ENCODE peak calls at places on chromosomes 12 and 14, in four cellular contexts. L is CD4-positive, alpha-beta T cell; C is HS-5; D is fibroblast of villous mesenchyme. O is an unnamed sample.

GRCh38 chr12:32891526-32891925 is 5.1 kb downstream of the PKP2 start:
- DNase-seq in L (no peak), D (no peak), C (no peak), O (no peak)

GRCh38 chr14:104101651-104102281 is 16.3 kb downstream of the ASPG start:
- DNase-seq in L (no peak), D (no peak), C (no peak), O (no peak)

GRCh38 chr12:102326987-102327386 is 129.4 kb upstream of the PMCH start:
- DNase-seq in L (no peak), D (peak), C (no peak), O (no peak)

GRCh38 chr12:64616221-64616620 is 5.9 kb downstream of the RASSF3 start:
- DNase-seq in D (no peak), L (no peak), C (no peak), O (no peak)

GRCh38 chr14:100708349-100709217 is 18.1 kb upstream of the DLK1 start:
- DNase-seq in L (no peak), D (peak), C (no peak), O (no peak)

GRCh38 chr14:104968153-104968527 is 10.0 kb downstream of the AHNAK2 start:
- DNase-seq in D (peak), C (no peak), L (no peak), O (peak)

GRCh38 chr12:117686911-117687377 is 281.8 kb downstream of the KSR2 start:
- DNase-seq in C (no peak), D (peak), L (no peak), O (peak)

GRCh38 chr14:104524726-104525125 is 54.8 kb upstream of the C14orf180 start:
- DNase-seq in D (no peak), C (no peak), L (no peak), O (no peak)

GRCh38 chr14:104895786-104896642 is 28.7 kb upstream of the PLD4 start:
- DNase-seq in D (no peak), L (no peak), C (no peak), O (no peak)

GRCh38 chr14:64522591-64523355 is 17.8 kb upstream of the HSPA2 start:
- DNase-seq in C (no peak), L (no peak), D (no peak), O (no peak)

O was measured in cerebellar cortex.